ENCODE peak calls at places on chromosomes 16 and 17, in eight cellular contexts. One of them, this sample, is unnamed.
A peak's percentile ranks its signal among the peaks of the same experiment; 100 is the strongest.

GRCh38 chr16:80231118-80231515 is 309.7 kb upstream of the DYNLRB2 start:
- DNase-seq in ovary: no peak
- DNase-seq in aorta: no peak
- DNase-seq in fibroblast of lung: peak; percentile 41
- DNase-seq in uterus: no peak
- DNase-seq in esophagus muscularis mucosa: no peak
- DNase-seq in PC-3: no peak
- DNase-seq in spleen: no peak
- DNase-seq in this sample: no peak

GRCh38 chr17:80455328-80455710 is 21.1 kb downstream of the NPTX1 start:
- DNase-seq in spleen: no peak
- DNase-seq in ovary: no peak
- DNase-seq in fibroblast of lung: no peak
- DNase-seq in esophagus muscularis mucosa: no peak
- DNase-seq in aorta: peak; percentile 89
- DNase-seq in PC-3: peak; percentile 54
- DNase-seq in uterus: peak; percentile 62
- DNase-seq in this sample: no peak

GRCh38 chr16:10016761-10017160 is 165.5 kb downstream of the GRIN2A start:
- DNase-seq in PC-3: no peak
- DNase-seq in aorta: no peak
- DNase-seq in spleen: no peak
- DNase-seq in uterus: no peak
- DNase-seq in ovary: no peak
- DNase-seq in fibroblast of lung: no peak
- DNase-seq in esophagus muscularis mucosa: no peak
- DNase-seq in this sample: no peak

GRCh38 chr17:81039854-81040758 is 5.2 kb downstream of the BAIAP2 start:
- DNase-seq in PC-3: peak; percentile 65
- DNase-seq in fibroblast of lung: peak; percentile 39
- DNase-seq in uterus: peak; percentile 61
- DNase-seq in spleen: no peak
- DNase-seq in ovary: peak; percentile 50
- DNase-seq in aorta: no peak
- DNase-seq in esophagus muscularis mucosa: no peak
- DNase-seq in this sample: no peak

GRCh38 chr16:13036600-13036999 is 135.2 kb downstream of the SHISA9 start:
- DNase-seq in PC-3: peak; percentile 44
- DNase-seq in ovary: no peak
- DNase-seq in esophagus muscularis mucosa: no peak
- DNase-seq in uterus: no peak
- DNase-seq in fibroblast of lung: peak; percentile 18
- DNase-seq in aorta: no peak
- DNase-seq in spleen: no peak
- DNase-seq in this sample: no peak

GRCh38 chr17:78883090-78883532 is 19.9 kb downstream of the CEP295NL start:
- DNase-seq in fibroblast of lung: peak; percentile 74
- DNase-seq in esophagus muscularis mucosa: peak; percentile 95
- DNase-seq in uterus: peak; percentile 80
- DNase-seq in aorta: peak; percentile 93
- DNase-seq in PC-3: peak; percentile 94
- DNase-seq in ovary: peak; percentile 77
- DNase-seq in spleen: peak; percentile 91
- DNase-seq in this sample: peak; percentile 92

GRCh38 chr16:49281843-49282642 is 405 bp upstream of the CBLN1 start:
- DNase-seq in ovary: no peak
- DNase-seq in spleen: peak; percentile 84
- DNase-seq in fibroblast of lung: peak; percentile 23
- DNase-seq in esophagus muscularis mucosa: peak; percentile 90
- DNase-seq in uterus: peak; percentile 47
- DNase-seq in aorta: peak; percentile 90
- DNase-seq in PC-3: peak; percentile 46
- DNase-seq in this sample: peak; percentile 68

GRCh38 chr16:31186176-31186575 is 6.2 kb downstream of the FUS start:
- DNase-seq in fibroblast of lung: no peak
- DNase-seq in uterus: no peak
- DNase-seq in spleen: peak; percentile 4
- DNase-seq in PC-3: no peak
- DNase-seq in esophagus muscularis mucosa: no peak
- DNase-seq in aorta: no peak
- DNase-seq in ovary: no peak
- DNase-seq in this sample: no peak

GRCh38 chr17:74524751-74525725 is 6.2 kb downstream of the CD300LB start:
- DNase-seq in aorta: no peak
- DNase-seq in esophagus muscularis mucosa: peak; percentile 75
- DNase-seq in spleen: no peak
- DNase-seq in PC-3: no peak
- DNase-seq in fibroblast of lung: no peak
- DNase-seq in ovary: no peak
- DNase-seq in uterus: no peak
- DNase-seq in this sample: peak; percentile 35

GRCh38 chr17:52134641-52135040 is 23.9 kb downstream of the CA10 start:
- DNase-seq in uterus: no peak
- DNase-seq in esophagus muscularis mucosa: no peak
- DNase-seq in spleen: no peak
- DNase-seq in ovary: no peak
- DNase-seq in PC-3: peak; percentile 20
- DNase-seq in aorta: no peak
- DNase-seq in fibroblast of lung: no peak
- DNase-seq in this sample: no peak

GRCh38 chr16:11562411-11562810 is 24.3 kb downstream of the LITAF start:
- DNase-seq in esophagus muscularis mucosa: no peak
- DNase-seq in ovary: no peak
- DNase-seq in uterus: no peak
- DNase-seq in aorta: peak; percentile 19
- DNase-seq in PC-3: no peak
- DNase-seq in fibroblast of lung: no peak
- DNase-seq in spleen: no peak
- DNase-seq in this sample: no peak

GRCh38 chr17:42050360-42051012 is at the start of gene C17orf113:
- DNase-seq in aorta: peak; percentile 86
- DNase-seq in fibroblast of lung: peak; percentile 22
- DNase-seq in spleen: peak; percentile 90
- DNase-seq in ovary: peak; percentile 57
- DNase-seq in uterus: peak; percentile 50
- DNase-seq in esophagus muscularis mucosa: no peak
- DNase-seq in PC-3: peak; percentile 24
- DNase-seq in this sample: no peak

GRCh38 chr16:67244387-67245188 is 2.7 kb downstream of the FHOD1 start:
- DNase-seq in esophagus muscularis mucosa: no peak
- DNase-seq in aorta: peak; percentile 87
- DNase-seq in uterus: peak; percentile 48
- DNase-seq in fibroblast of lung: peak; percentile 68
- DNase-seq in ovary: peak; percentile 52
- DNase-seq in PC-3: peak; percentile 91
- DNase-seq in spleen: peak; percentile 95
- DNase-seq in this sample: peak; percentile 86
- H3K4me3 ChIP-seq in esophagus muscularis mucosa: no peak overlapping the region
- H3K4me3 ChIP-seq in aorta: no peak overlapping the region
- H3K4me3 ChIP-seq in uterus: no peak overlapping the region
- H3K4me3 ChIP-seq in fibroblast of lung: no peak overlapping the region
- H3K4me3 ChIP-seq in ovary: no peak overlapping the region
- H3K4me3 ChIP-seq in PC-3: peak overlapping the region; percentile 89
- H3K4me3 ChIP-seq in spleen: peak overlapping the region; percentile 93
- H3K4me3 ChIP-seq in this sample: no peak overlapping the region

DNA sequence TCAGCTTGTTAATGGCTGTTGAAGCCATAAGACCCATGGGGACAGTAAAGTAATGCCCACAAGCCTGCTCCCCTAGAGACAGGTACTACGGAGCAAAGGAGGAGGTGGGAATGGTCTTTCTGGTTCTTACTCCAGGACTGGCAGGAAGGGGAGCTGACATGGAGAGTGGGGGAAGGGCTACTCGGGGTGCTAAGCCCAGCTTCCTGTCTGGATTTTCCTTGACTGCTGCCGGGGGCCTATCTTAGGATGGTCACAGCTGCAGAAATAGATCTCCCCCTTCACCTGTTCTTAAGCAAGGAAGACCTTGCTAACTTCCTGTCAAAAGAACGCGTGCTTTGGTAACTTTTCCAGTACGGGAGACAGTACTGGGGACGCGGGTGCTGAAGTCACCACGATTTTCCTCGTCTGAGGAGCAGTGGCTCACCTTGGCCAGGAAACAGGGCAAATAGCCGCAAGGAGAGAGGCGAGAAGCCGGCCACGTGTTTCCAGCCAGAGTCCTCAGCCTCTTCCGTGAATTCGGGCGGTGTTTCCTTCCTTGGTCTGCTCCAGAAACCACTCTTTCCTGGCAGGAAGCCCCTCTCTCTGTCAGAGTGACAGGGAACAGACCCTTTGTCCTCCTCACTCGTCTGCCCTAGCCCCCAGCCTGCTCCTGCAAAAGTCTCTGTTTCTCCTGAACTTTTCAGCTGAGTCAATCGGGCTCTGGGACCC is 656 bp upstream of the PRR29 start:
- DNase-seq in uterus: no peak
- DNase-seq in fibroblast of lung: no peak
- DNase-seq in PC-3: no peak
- DNase-seq in aorta: peak; percentile 69
- DNase-seq in esophagus muscularis mucosa: no peak
- DNase-seq in ovary: no peak
- DNase-seq in spleen: peak; percentile 80
- DNase-seq in this sample: peak; percentile 48
- H3K27ac ChIP-seq in uterus: peak overlapping the region; percentile 5
- H3K27ac ChIP-seq in fibroblast of lung: no peak overlapping the region
- H3K27ac ChIP-seq in PC-3: no peak overlapping the region
- H3K27ac ChIP-seq in aorta: no peak overlapping the region
- H3K27ac ChIP-seq in esophagus muscularis mucosa: peak overlapping the region; percentile 31
- H3K27ac ChIP-seq in ovary: no peak overlapping the region
- H3K27ac ChIP-seq in spleen: no peak overlapping the region
- H3K27ac ChIP-seq in this sample: no peak overlapping the region

DNA sequence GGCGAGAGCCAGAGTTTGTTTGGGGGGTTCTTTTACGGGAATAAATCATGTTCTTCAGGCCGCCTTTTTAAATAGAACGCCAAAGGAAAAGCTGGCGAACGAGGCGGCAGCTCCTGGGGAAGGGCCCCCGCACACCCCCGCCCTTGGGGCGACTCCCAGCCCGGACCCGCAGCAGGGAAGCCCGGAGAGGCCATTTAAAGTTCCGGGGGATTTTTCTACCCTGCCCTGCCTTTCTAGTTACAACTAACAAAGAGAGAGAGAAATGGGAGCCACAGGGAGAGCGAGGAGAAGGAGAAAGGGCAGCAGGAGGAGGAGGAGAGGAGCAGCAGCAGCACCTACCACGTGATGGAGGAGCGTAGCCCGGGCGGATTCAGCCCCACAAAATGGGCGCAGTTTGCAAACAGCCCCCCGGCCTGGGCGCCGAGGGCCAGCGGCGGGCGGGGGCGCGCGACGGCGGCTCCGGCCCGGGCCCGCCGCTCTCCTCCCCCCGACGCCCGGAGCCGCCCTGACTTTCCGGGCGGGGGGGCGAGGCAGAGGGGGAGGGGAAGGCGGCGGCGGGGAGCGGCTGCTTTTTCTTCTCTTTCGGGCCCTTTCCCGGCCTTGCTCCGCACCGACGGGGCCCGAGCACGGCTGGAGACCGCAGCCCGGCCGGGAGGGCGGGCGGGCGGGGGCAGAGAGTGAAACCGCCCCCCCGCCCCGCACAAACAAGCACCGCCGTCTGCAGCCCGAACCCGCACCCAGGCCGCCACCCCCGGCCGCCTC is 564 bp downstream of the KANSL1 start:
- DNase-seq in uterus: peak; percentile 75
- DNase-seq in esophagus muscularis mucosa: no peak
- DNase-seq in spleen: peak; percentile 93
- DNase-seq in fibroblast of lung: peak; percentile 82
- DNase-seq in PC-3: peak; percentile 47
- DNase-seq in aorta: peak; percentile 89
- DNase-seq in ovary: peak; percentile 71
- DNase-seq in this sample: peak; percentile 86
- H3K4me1 ChIP-seq in uterus: peaks cover 11% of the 10 kb centered on the region
- H3K4me1 ChIP-seq in esophagus muscularis mucosa: peaks cover 41% of the 10 kb centered on the region
- H3K4me1 ChIP-seq in spleen: peaks cover 60% of the 10 kb centered on the region
- H3K4me1 ChIP-seq in fibroblast of lung: peaks cover 11% of the 10 kb centered on the region
- H3K4me1 ChIP-seq in PC-3: peaks cover 24% of the 10 kb centered on the region
- H3K4me1 ChIP-seq in aorta: peaks cover 5% of the 10 kb centered on the region
- H3K4me1 ChIP-seq in ovary: peaks cover 18% of the 10 kb centered on the region
- H3K4me1 ChIP-seq in this sample: peaks cover 52% of the 10 kb centered on the region

DNA sequence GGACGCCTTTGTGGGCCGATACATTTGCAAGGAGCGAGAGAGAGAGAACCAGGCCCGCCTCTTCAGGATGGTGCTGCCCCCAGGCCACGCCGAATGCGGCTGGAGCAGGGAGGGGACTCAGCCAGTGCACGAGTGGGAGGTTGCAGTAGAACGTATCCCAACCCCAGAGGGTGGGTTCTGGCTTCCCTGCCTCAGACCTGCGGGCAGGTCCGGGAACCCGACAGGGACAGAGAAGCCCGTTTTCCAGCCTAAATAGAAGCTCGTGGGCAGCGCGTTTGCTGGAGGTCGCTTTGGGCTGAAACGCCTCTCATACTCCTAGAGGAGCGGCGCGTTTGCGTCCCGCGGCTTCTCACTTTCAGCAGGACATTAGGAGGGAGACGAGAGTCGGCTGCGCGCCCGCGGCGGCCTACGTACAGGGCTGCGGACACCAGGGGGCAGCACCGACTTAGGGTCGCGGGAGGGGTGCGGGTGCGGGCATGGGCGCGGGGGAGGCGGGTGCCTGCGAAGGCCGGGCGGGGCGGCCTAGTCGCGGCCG is 11.0 kb downstream of the TBX2 start:
- DNase-seq in ovary: peak; percentile 82
- DNase-seq in esophagus muscularis mucosa: no peak
- DNase-seq in PC-3: no peak
- DNase-seq in fibroblast of lung: peak; percentile 94
- DNase-seq in aorta: peak; percentile 94
- DNase-seq in uterus: peak; percentile 85
- DNase-seq in spleen: peak; percentile 91
- DNase-seq in this sample: peak; percentile 71
- H3K4me3 ChIP-seq in ovary: peak overlapping the region; percentile 61
- H3K4me3 ChIP-seq in esophagus muscularis mucosa: peak overlapping the region; percentile 64
- H3K4me3 ChIP-seq in PC-3: no peak overlapping the region
- H3K4me3 ChIP-seq in fibroblast of lung: peak overlapping the region; percentile 28
- H3K4me3 ChIP-seq in aorta: peak overlapping the region; percentile 3
- H3K4me3 ChIP-seq in uterus: peak overlapping the region; percentile 47
- H3K4me3 ChIP-seq in spleen: peak overlapping the region; percentile 71
- H3K4me3 ChIP-seq in this sample: peak overlapping the region; percentile 66

GRCh38 chr17:57928898-57929297 is 26.3 kb downstream of the CUEDC1 start:
- DNase-seq in spleen: no peak
- DNase-seq in uterus: no peak
- DNase-seq in PC-3: no peak
- DNase-seq in aorta: no peak
- DNase-seq in esophagus muscularis mucosa: no peak
- DNase-seq in ovary: no peak
- DNase-seq in fibroblast of lung: no peak
- DNase-seq in this sample: no peak
- H3K27ac ChIP-seq in spleen: no peak overlapping the region
- H3K27ac ChIP-seq in uterus: no peak overlapping the region
- H3K27ac ChIP-seq in PC-3: no peak overlapping the region
- H3K27ac ChIP-seq in aorta: no peak overlapping the region
- H3K27ac ChIP-seq in esophagus muscularis mucosa: peak overlapping the region; percentile 98
- H3K27ac ChIP-seq in ovary: no peak overlapping the region
- H3K27ac ChIP-seq in fibroblast of lung: no peak overlapping the region
- H3K27ac ChIP-seq in this sample: no peak overlapping the region

This sample was measured in tibial artery.